ENCODE peak calls at places on chromosome 1, in eight cellular contexts. One of them, this sample, is unnamed.

GRCh38 chr1:212879947-212880690 is 22.0 kb downstream of the FLVCR1 start:
- DNase-seq in activated CD8-positive, alpha-beta memory T cell treated with anti-CD3 and anti-CD28 coated beads, Interleukin-2, amount 50 U/mL, for 48 hours: no peak
- DNase-seq in activated CD8-positive, alpha-beta T cell treated with anti-CD3 and anti-CD28 coated beads for 36 hours: no peak
- DNase-seq in KG1: no peak
- DNase-seq in IMR-90: no peak
- DNase-seq in activated B cell treated with CpG ODN at 0.5 μM for 24 hours: no peak
- DNase-seq in endodermal cell: peak; percentile 67
- DNase-seq in GM12892: no peak
- DNase-seq in this sample: no peak

GRCh38 chr1:117664314-117664713 is 58.5 kb downstream of the TENT5C start:
- DNase-seq in activated CD8-positive, alpha-beta memory T cell treated with anti-CD3 and anti-CD28 coated beads, Interleukin-2, amount 50 U/mL, for 48 hours: no peak
- DNase-seq in activated CD8-positive, alpha-beta T cell treated with anti-CD3 and anti-CD28 coated beads for 36 hours: peak; percentile 84
- DNase-seq in KG1: no peak
- DNase-seq in IMR-90: no peak
- DNase-seq in activated B cell treated with CpG ODN at 0.5 μM for 24 hours: no peak
- DNase-seq in endodermal cell: no peak
- DNase-seq in GM12892: peak; percentile 65
- DNase-seq in this sample: peak; percentile 62

GRCh38 chr1:198788561-198789064 is 149.8 kb downstream of the PTPRC start:
- DNase-seq in activated CD8-positive, alpha-beta memory T cell treated with anti-CD3 and anti-CD28 coated beads, Interleukin-2, amount 50 U/mL, for 48 hours: no peak
- DNase-seq in activated CD8-positive, alpha-beta T cell treated with anti-CD3 and anti-CD28 coated beads for 36 hours: peak; percentile 56
- DNase-seq in KG1: no peak
- DNase-seq in IMR-90: no peak
- DNase-seq in activated B cell treated with CpG ODN at 0.5 μM for 24 hours: no peak
- DNase-seq in endodermal cell: peak; percentile 81
- DNase-seq in GM12892: no peak
- DNase-seq in this sample: no peak

GRCh38 chr1:81832573-81832972 is 31.8 kb downstream of the ADGRL2 start:
- DNase-seq in activated CD8-positive, alpha-beta memory T cell treated with anti-CD3 and anti-CD28 coated beads, Interleukin-2, amount 50 U/mL, for 48 hours: no peak
- DNase-seq in activated CD8-positive, alpha-beta T cell treated with anti-CD3 and anti-CD28 coated beads for 36 hours: no peak
- DNase-seq in KG1: no peak
- DNase-seq in IMR-90: peak; percentile 75
- DNase-seq in activated B cell treated with CpG ODN at 0.5 μM for 24 hours: no peak
- DNase-seq in endodermal cell: no peak
- DNase-seq in GM12892: no peak
- DNase-seq in this sample: no peak

GRCh38 chr1:1554926-1555915 is 14.8 kb upstream of the TMEM240 start:
- DNase-seq in activated CD8-positive, alpha-beta memory T cell treated with anti-CD3 and anti-CD28 coated beads, Interleukin-2, amount 50 U/mL, for 48 hours: peak; percentile 50
- DNase-seq in activated CD8-positive, alpha-beta T cell treated with anti-CD3 and anti-CD28 coated beads for 36 hours: no peak
- DNase-seq in KG1: no peak
- DNase-seq in IMR-90: peak; percentile 86
- DNase-seq in activated B cell treated with CpG ODN at 0.5 μM for 24 hours: no peak
- DNase-seq in endodermal cell: peak; percentile 71
- DNase-seq in GM12892: no peak
- DNase-seq in this sample: no peak

GRCh38 chr1:56819393-56819899 is at the start of gene FYB2:
- DNase-seq in activated CD8-positive, alpha-beta memory T cell treated with anti-CD3 and anti-CD28 coated beads, Interleukin-2, amount 50 U/mL, for 48 hours: no peak
- DNase-seq in activated CD8-positive, alpha-beta T cell treated with anti-CD3 and anti-CD28 coated beads for 36 hours: no peak
- DNase-seq in KG1: no peak
- DNase-seq in IMR-90: no peak
- DNase-seq in activated B cell treated with CpG ODN at 0.5 μM for 24 hours: no peak
- DNase-seq in endodermal cell: peak; percentile 94
- DNase-seq in GM12892: no peak
- DNase-seq in this sample: no peak

GRCh38 chr1:65691152-65691900 is 101.4 kb upstream of the PDE4B start:
- DNase-seq in activated CD8-positive, alpha-beta memory T cell treated with anti-CD3 and anti-CD28 coated beads, Interleukin-2, amount 50 U/mL, for 48 hours: no peak
- DNase-seq in activated CD8-positive, alpha-beta T cell treated with anti-CD3 and anti-CD28 coated beads for 36 hours: no peak
- DNase-seq in KG1: no peak
- DNase-seq in IMR-90: no peak
- DNase-seq in activated B cell treated with CpG ODN at 0.5 μM for 24 hours: no peak
- DNase-seq in endodermal cell: no peak
- DNase-seq in GM12892: no peak
- DNase-seq in this sample: no peak

GRCh38 chr1:216461466-216461865 is 38.2 kb upstream of the USH2A start:
- DNase-seq in activated CD8-positive, alpha-beta memory T cell treated with anti-CD3 and anti-CD28 coated beads, Interleukin-2, amount 50 U/mL, for 48 hours: no peak
- DNase-seq in activated CD8-positive, alpha-beta T cell treated with anti-CD3 and anti-CD28 coated beads for 36 hours: no peak
- DNase-seq in KG1: no peak
- DNase-seq in IMR-90: peak; percentile 65
- DNase-seq in activated B cell treated with CpG ODN at 0.5 μM for 24 hours: no peak
- DNase-seq in endodermal cell: no peak
- DNase-seq in GM12892: no peak
- DNase-seq in this sample: no peak

GRCh38 chr1:229509576-229509975 is 1.4 kb upstream of the NUP133 start:
- DNase-seq in activated CD8-positive, alpha-beta memory T cell treated with anti-CD3 and anti-CD28 coated beads, Interleukin-2, amount 50 U/mL, for 48 hours: no peak
- DNase-seq in activated CD8-positive, alpha-beta T cell treated with anti-CD3 and anti-CD28 coated beads for 36 hours: no peak
- DNase-seq in KG1: no peak
- DNase-seq in IMR-90: peak; percentile 91
- DNase-seq in activated B cell treated with CpG ODN at 0.5 μM for 24 hours: no peak
- DNase-seq in endodermal cell: no peak
- DNase-seq in GM12892: no peak
- DNase-seq in this sample: no peak

GRCh38 chr1:89727517-89728312 is 93.1 kb upstream of the LRRC8D start:
- DNase-seq in activated CD8-positive, alpha-beta memory T cell treated with anti-CD3 and anti-CD28 coated beads, Interleukin-2, amount 50 U/mL, for 48 hours: no peak
- DNase-seq in activated CD8-positive, alpha-beta T cell treated with anti-CD3 and anti-CD28 coated beads for 36 hours: no peak
- DNase-seq in KG1: no peak
- DNase-seq in IMR-90: no peak
- DNase-seq in activated B cell treated with CpG ODN at 0.5 μM for 24 hours: no peak
- DNase-seq in endodermal cell: no peak
- DNase-seq in GM12892: no peak
- DNase-seq in this sample: no peak

GRCh38 chr1:206809504-206810084 is 37.3 kb upstream of the IL10 start:
- DNase-seq in activated CD8-positive, alpha-beta memory T cell treated with anti-CD3 and anti-CD28 coated beads, Interleukin-2, amount 50 U/mL, for 48 hours: no peak
- DNase-seq in activated CD8-positive, alpha-beta T cell treated with anti-CD3 and anti-CD28 coated beads for 36 hours: peak; percentile 67
- DNase-seq in KG1: peak; percentile 38
- DNase-seq in IMR-90: peak; percentile 45
- DNase-seq in activated B cell treated with CpG ODN at 0.5 μM for 24 hours: no peak
- DNase-seq in endodermal cell: peak; percentile 68
- DNase-seq in GM12892: no peak
- DNase-seq in this sample: no peak

GRCh38 chr1:110133436-110133835 is 16.9 kb upstream of the SLC6A17 start:
- DNase-seq in activated CD8-positive, alpha-beta memory T cell treated with anti-CD3 and anti-CD28 coated beads, Interleukin-2, amount 50 U/mL, for 48 hours: no peak
- DNase-seq in activated CD8-positive, alpha-beta T cell treated with anti-CD3 and anti-CD28 coated beads for 36 hours: no peak
- DNase-seq in KG1: no peak
- DNase-seq in IMR-90: no peak
- DNase-seq in activated B cell treated with CpG ODN at 0.5 μM for 24 hours: no peak
- DNase-seq in endodermal cell: no peak
- DNase-seq in GM12892: no peak
- DNase-seq in this sample: no peak

GRCh38 chr1:30377230-30378022 is 346.0 kb downstream of the MATN1 start:
- DNase-seq in activated CD8-positive, alpha-beta memory T cell treated with anti-CD3 and anti-CD28 coated beads, Interleukin-2, amount 50 U/mL, for 48 hours: peak; percentile 28
- DNase-seq in activated CD8-positive, alpha-beta T cell treated with anti-CD3 and anti-CD28 coated beads for 36 hours: no peak
- DNase-seq in KG1: no peak
- DNase-seq in IMR-90: no peak
- DNase-seq in activated B cell treated with CpG ODN at 0.5 μM for 24 hours: no peak
- DNase-seq in endodermal cell: peak; percentile 42
- DNase-seq in GM12892: no peak
- DNase-seq in this sample: no peak

GRCh38 chr1:44025816-44026215 is 5.4 kb downstream of the SLC6A9 start:
- DNase-seq in activated CD8-positive, alpha-beta memory T cell treated with anti-CD3 and anti-CD28 coated beads, Interleukin-2, amount 50 U/mL, for 48 hours: no peak
- DNase-seq in activated CD8-positive, alpha-beta T cell treated with anti-CD3 and anti-CD28 coated beads for 36 hours: no peak
- DNase-seq in KG1: no peak
- DNase-seq in IMR-90: no peak
- DNase-seq in activated B cell treated with CpG ODN at 0.5 μM for 24 hours: no peak
- DNase-seq in endodermal cell: peak; percentile 70
- DNase-seq in GM12892: no peak
- DNase-seq in this sample: no peak